ENCODE peak calls at places on chromosomes 6 and 20, in nine cellular contexts. R, V, E, P, Q, X, C, N and O are unnamed samples.
A peak's percentile ranks its signal among the peaks of the same experiment; 100 is the strongest.

GRCh38 chr6:14086701-14087100 is 30.9 kb upstream of the CD83 start:
- DNase-seq in R (no peak), V (no peak), E (no peak), P (no peak), Q (no peak), X (no peak), C (no peak), N (no peak), O (peak; percentile 48)

GRCh38 chr6:6057442-6058053 is 50.8 kb upstream of the NRN1 start:
- DNase-seq in R (no peak), V (no peak), E (peak; percentile 7), P (no peak), Q (peak; percentile 78), X (peak; percentile 48), C (no peak), N (peak; percentile 41), O (peak; percentile 69)

GRCh38 chr20:10376271-10377075 is 57.5 kb downstream of the MKKS start:
- DNase-seq in R (no peak), V (no peak), E (peak; percentile 15), P (no peak), Q (no peak), X (peak; percentile 27), C (no peak), N (no peak), O (peak; percentile 27)

GRCh38 chr6:136171207-136171606 is 78.9 kb downstream of the MTFR2 start:
- DNase-seq in R (no peak), V (no peak), E (no peak), P (no peak), Q (no peak), X (no peak), C (no peak), N (no peak), O (no peak)

GRCh38 chr6:71250050-71250689 is 38.4 kb upstream of the OGFRL1 start:
- DNase-seq in R (no peak), V (no peak), E (peak; percentile 89), P (no peak), Q (peak; percentile 29), X (peak; percentile 95), C (peak; percentile 17), N (no peak), O (peak; percentile 79)

GRCh38 chr6:151060096-151060741 is 179.5 kb upstream of the AKAP12 start:
- DNase-seq in R (no peak), V (no peak), E (peak; percentile 76), P (no peak), Q (no peak), X (peak; percentile 74), C (no peak), N (peak; percentile 98), O (peak; percentile 99)

GRCh38 chr6:146027586-146028249 is 1.1 kb upstream of the GRM1 start:
- DNase-seq in R (peak; percentile 30), V (no peak), E (no peak), P (peak; percentile 64), Q (peak; percentile 61), X (no peak), C (no peak), N (no peak), O (no peak)

GRCh38 chr6:72938104-72938503 is 287.2 kb downstream of the KHDC1L start:
- DNase-seq in R (no peak), V (no peak), E (peak; percentile 34), P (no peak), Q (no peak), X (peak; percentile 17), C (no peak), N (no peak), O (no peak)

GRCh38 chr6:165552248-165552736 is 110.7 kb downstream of the PDE10A start:
- DNase-seq in R (no peak), V (no peak), E (no peak), P (no peak), Q (peak; percentile 15), X (no peak), C (no peak), N (no peak), O (peak; percentile 52)

GRCh38 chr20:50891138-50891537 is 40.1 kb downstream of the ADNP start:
- DNase-seq in R (no peak), V (no peak), E (no peak), P (no peak), Q (no peak), X (peak; percentile 11), C (no peak), N (no peak), O (no peak)

GRCh38 chr6:44917430-44917829 is 410.7 kb upstream of the RUNX2 start:
- DNase-seq in R (no peak), V (no peak), E (peak; percentile 57), P (no peak), Q (no peak), X (no peak), C (no peak), N (no peak), O (peak; percentile 65)

GRCh38 chr6:146620655-146621054 is 21.9 kb downstream of the ADGB start:
- DNase-seq in R (no peak), V (no peak), E (peak; percentile 1), P (no peak), Q (no peak), X (peak; percentile 2), C (no peak), N (no peak), O (peak; percentile 17)

GRCh38 chr6:43053545-43054205 is at the start of gene CUL7:
- DNase-seq in R (peak; percentile 93), V (peak; percentile 96), E (peak; percentile 98), P (peak; percentile 94), Q (peak; percentile 98), X (peak; percentile 98), C (peak; percentile 94), N (peak; percentile 66), O (peak; percentile 88)

GRCh38 chr6:15462717-15463525 is 199.9 kb downstream of the DTNBP1 start:
- DNase-seq in R (no peak), V (no peak), E (peak; percentile 79), P (peak; percentile 20), Q (no peak), X (peak; percentile 46), C (no peak), N (no peak), O (no peak)

GRCh38 chr6:14616611-14617010 is 499.0 kb downstream of the CD83 start:
- DNase-seq in R (no peak), V (no peak), E (no peak), P (no peak), Q (no peak), X (no peak), C (no peak), N (no peak), O (no peak)

GRCh38 chr6:69719602-69720193 is 77.1 kb downstream of the LMBRD1 start:
- DNase-seq in R (no peak), V (no peak), E (peak; percentile 42), P (peak; percentile 48), Q (peak; percentile 35), X (peak; percentile 47), C (no peak), N (peak; percentile 25), O (peak; percentile 40)

GRCh38 chr6:90233994-90234393 is 62.6 kb downstream of the BACH2 start:
- DNase-seq in R (no peak), V (no peak), E (no peak), P (no peak), Q (no peak), X (no peak), C (no peak), N (no peak), O (no peak)

DNA sequence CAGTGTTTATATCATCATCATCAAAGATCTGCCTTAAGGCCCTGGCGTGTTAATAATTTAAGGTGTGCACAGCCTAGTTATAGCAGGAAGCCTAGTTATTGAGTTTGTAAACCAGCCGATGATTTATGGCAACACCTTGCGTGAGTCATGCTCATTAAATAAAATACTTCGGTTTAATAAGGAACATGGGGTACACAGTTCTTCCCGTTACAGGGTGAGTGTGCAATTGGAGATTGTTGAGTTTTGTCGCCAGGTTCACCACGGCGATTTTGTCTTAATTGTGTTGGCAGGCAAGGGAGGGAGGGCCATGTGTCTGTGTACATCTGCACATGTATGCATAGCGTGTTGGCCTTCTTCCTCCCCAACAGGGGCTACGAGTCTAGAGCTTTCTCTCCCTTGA is 104.0 kb downstream of the TFAP2A start:
- DNase-seq in R (no peak), V (no peak), E (no peak), P (no peak), Q (no peak), X (no peak), C (no peak), N (no peak), O (peak; percentile 77)
- H3K4me3 ChIP-seq in R (no peak overlapping the region), V (no peak overlapping the region), E (no peak overlapping the region), P (no peak overlapping the region), Q (no peak overlapping the region), X (no peak overlapping the region), C (no peak overlapping the region), N (peak overlapping the region; percentile 22), O (no peak overlapping the region)

DNA sequence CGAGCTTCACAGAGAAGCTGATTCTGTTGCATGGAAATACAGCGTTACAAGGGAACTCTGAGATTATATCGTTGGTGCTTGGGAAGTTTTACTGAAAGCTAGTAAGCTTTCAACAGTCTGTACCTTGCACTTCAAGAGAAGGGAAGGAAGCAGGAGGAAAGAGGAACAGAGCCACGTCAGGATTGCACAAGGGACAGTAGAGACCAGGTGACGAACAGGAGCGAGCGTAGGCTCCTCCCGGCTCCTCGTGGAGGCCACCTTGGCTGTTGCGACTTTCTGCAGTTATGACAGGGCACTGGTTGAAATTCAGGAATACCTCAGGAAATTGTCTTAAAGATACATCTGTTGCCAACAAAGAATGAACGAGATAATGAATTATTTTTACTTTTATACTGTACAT is 18.8 kb downstream of the RTF2 start:
- DNase-seq in R (no peak), V (peak; percentile 58), E (no peak), P (no peak), Q (no peak), X (no peak), C (no peak), N (no peak), O (no peak)
- H3K36me3 ChIP-seq in R (peaks cover 34% of the 10 kb centered on the region), V (peaks cover 91% of the 10 kb centered on the region), E (peaks cover 80% of the 10 kb centered on the region), P (peaks cover 70% of the 10 kb centered on the region), Q (peaks cover 4% of the 10 kb centered on the region), X (peaks cover 16% of the 10 kb centered on the region), C (peaks cover 96% of the 10 kb centered on the region), N (peaks cover 2% of the 10 kb centered on the region), O (peaks cover 9% of the 10 kb centered on the region)

DNA sequence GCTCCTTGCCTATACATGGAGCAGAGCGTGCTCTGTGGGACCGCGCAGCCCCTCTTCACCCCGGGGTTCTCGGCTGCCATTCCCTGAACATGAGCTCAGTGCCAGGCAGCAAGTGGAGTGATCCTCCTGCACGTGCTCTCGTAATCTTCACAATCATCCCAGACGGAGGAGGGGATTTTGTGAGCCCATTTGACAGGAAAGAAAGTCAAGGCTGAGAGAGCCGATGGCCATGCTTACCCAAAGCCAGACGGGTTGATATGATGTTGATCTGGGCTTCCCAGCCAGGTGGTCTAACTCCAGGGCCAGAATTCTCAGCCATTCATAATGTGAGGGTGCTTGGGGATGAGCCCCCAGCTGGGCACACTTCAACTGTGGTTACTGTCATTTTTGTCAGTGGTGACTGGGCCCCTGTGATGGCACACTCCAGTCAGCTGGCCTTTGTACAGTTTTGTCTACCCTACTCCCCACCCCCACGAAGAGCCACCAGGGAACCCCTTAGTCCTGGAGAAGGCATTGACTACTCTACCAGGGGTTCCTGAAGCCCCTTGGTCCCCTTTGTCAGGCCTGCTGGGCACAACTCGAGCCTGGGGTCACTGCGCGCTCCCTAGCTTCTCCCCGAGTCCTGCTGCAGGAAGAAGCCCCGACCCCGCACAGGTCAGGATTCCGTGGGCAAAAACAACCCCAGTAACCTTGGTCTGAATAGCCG is 1.5 kb downstream of the APCDD1L start:
- DNase-seq in R (no peak), V (no peak), E (no peak), P (no peak), Q (no peak), X (no peak), C (no peak), N (no peak), O (no peak)
- H3K4me3 ChIP-seq in R (no peak overlapping the region), V (no peak overlapping the region), E (peak overlapping the region; percentile 81), P (no peak overlapping the region), Q (peak overlapping the region; percentile 79), X (no peak overlapping the region), C (no peak overlapping the region), N (no peak overlapping the region), O (no peak overlapping the region)

GRCh38 chr20:17964632-17965031 is 4.0 kb downstream of the SNX5 start:
- DNase-seq in R (no peak), V (no peak), E (no peak), P (no peak), Q (no peak), X (no peak), C (no peak), N (no peak), O (no peak)
- H3K36me3 ChIP-seq in R (no peaks in the 10 kb centered on the region), V (no peaks in the 10 kb centered on the region), E (peaks cover 7% of the 10 kb centered on the region), P (peaks cover 46% of the 10 kb centered on the region), Q (no peaks in the 10 kb centered on the region), X (no peaks in the 10 kb centered on the region), C (no peaks in the 10 kb centered on the region), N (peaks cover 10% of the 10 kb centered on the region), O (peaks cover 3% of the 10 kb centered on the region)